ENCODE peak calls at places on chromosomes 11 and 22, in seven cellular contexts. J, A, Q, Z, M, N and K are unnamed samples. For H3K9me3, the result is how much of the 10 kb centered on the place peaks cover.

GRCh38 chr11:19931768-19932369 is 219.2 kb downstream of the NAV2 start:
- DNase-seq in J (no peak), A (no peak), Q (no peak), Z (no peak), M (no peak), N (no peak), K (no peak)

GRCh38 chr11:44978961-44979331 is 28.3 kb upstream of the TP53I11 start:
- DNase-seq in J (no peak), A (no peak), Q (no peak), Z (no peak), M (no peak), N (peak), K (peak)

GRCh38 chr11:6258571-6258998 is 1.1 kb upstream of the CCKBR start:
- DNase-seq in J (no peak), A (no peak), Q (no peak), Z (no peak), M (no peak), N (no peak), K (no peak)

GRCh38 chr22:47552024-47552423 is 789.6 kb downstream of the TBC1D22A start:
- DNase-seq in J (no peak), A (no peak), Q (no peak), Z (no peak), M (no peak), N (no peak), K (no peak)

GRCh38 chr22:30420401-30421178 is 5.0 kb upstream of the MTFP1 start:
- DNase-seq in J (no peak), A (no peak), Q (no peak), Z (no peak), M (no peak), N (no peak), K (no peak)

GRCh38 chr22:27851974-27852713 is 50.6 kb upstream of the MN1 start:
- DNase-seq in J (no peak), A (no peak), Q (peak), Z (no peak), M (no peak), N (peak), K (no peak)

GRCh38 chr11:73760066-73760679 is 701 bp downstream of the RAB6A start:
- DNase-seq in J (no peak), A (no peak), Q (peak), Z (peak), M (peak), N (no peak), K (no peak)

GRCh38 chr22:37804886-37805857 is 2.6 kb upstream of the GCAT start:
- DNase-seq in J (peak), A (no peak), Q (peak), Z (peak), M (no peak), N (peak), K (no peak)

GRCh38 chr11:134845474-134846435 is 433.7 kb upstream of the B3GAT1 start:
- DNase-seq in J (no peak), A (no peak), Q (no peak), Z (peak), M (no peak), N (no peak), K (no peak)

GRCh38 chr11:30914143-30914762 is 328.1 kb upstream of the MPPED2 start:
- DNase-seq in J (peak), A (no peak), Q (peak), Z (peak), M (no peak), N (peak), K (no peak)

GRCh38 chr22:47169801-47170140 is 407.3 kb downstream of the TBC1D22A start:
- DNase-seq in J (no peak), A (no peak), Q (no peak), Z (no peak), M (no peak), N (no peak), K (no peak)

GRCh38 chr22:26555478-26555877 is 34.5 kb downstream of the TPST2 start:
- DNase-seq in J (no peak), A (no peak), Q (no peak), Z (no peak), M (no peak), N (no peak), K (no peak)

GRCh38 chr22:46556775-46557174 is 19.4 kb upstream of the CELSR1 start:
- DNase-seq in J (no peak), A (no peak), Q (no peak), Z (no peak), M (no peak), N (no peak), K (no peak)

GRCh38 chr11:100876826-100877545 is 189.9 kb downstream of the ARHGAP42 start:
- DNase-seq in J (no peak), A (no peak), Q (no peak), Z (no peak), M (no peak), N (no peak), K (no peak)

GRCh38 chr11:71562120-71562519 is 3.2 kb upstream of the KRTAP5-10 start:
- DNase-seq in J (peak), A (no peak), Q (no peak), Z (no peak), M (no peak), N (no peak), K (no peak)

GRCh38 chr11:119375629-119376196 is 5.8 kb downstream of the USP2 start:
- DNase-seq in J (no peak), A (no peak), Q (peak), Z (peak), M (peak), N (peak), K (no peak)

GRCh38 chr11:67502328-67502979 is 2.7 kb downstream of the PITPNM1 start:
- DNase-seq in J (no peak), A (no peak), Q (no peak), Z (no peak), M (no peak), N (no peak), K (no peak)

GRCh38 chr11:33970984-33971466 is 79.1 kb upstream of the LMO2 start:
- DNase-seq in J (peak), A (no peak), Q (peak), Z (peak), M (peak), N (peak), K (peak)

GRCh38 chr11:101035872-101036271 is 93.7 kb downstream of the PGR start:
- DNase-seq in J (no peak), A (no peak), Q (no peak), Z (no peak), M (no peak), N (no peak), K (no peak)

GRCh38 chr11:46642627-46643335 is 25.4 kb downstream of the ATG13 start:
- DNase-seq in J (no peak), A (no peak), Q (no peak), Z (no peak), M (peak), N (no peak), K (no peak)

GRCh38 chr22:44383071-44383575 is 70.4 kb upstream of the SHISAL1 start:
- DNase-seq in J (no peak), A (no peak), Q (no peak), Z (no peak), M (no peak), N (no peak), K (no peak)

GRCh38 chr11:119705362-119705761 is 23.6 kb downstream of the NECTIN1 start:
- DNase-seq in J (no peak), A (no peak), Q (no peak), Z (no peak), M (no peak), N (no peak), K (no peak)

GRCh38 chr11:10666976-10667892 is 26.3 kb downstream of the IRAG1 start:
- DNase-seq in J (no peak), A (no peak), Q (no peak), Z (no peak), M (no peak), N (no peak), K (no peak)

GRCh38 chr22:29716814-29717213 is 3.0 kb upstream of the CABP7 start:
- DNase-seq in J (peak), A (no peak), Q (no peak), Z (peak), M (peak), N (peak), K (no peak)

GRCh38 chr11:109729761-109730160 is 307.8 kb downstream of the C11orf87 start:
- DNase-seq in J (no peak), A (no peak), Q (no peak), Z (no peak), M (no peak), N (no peak), K (no peak)

GRCh38 chr11:113202431-113202830 is 112.0 kb upstream of the TTC12 start:
- DNase-seq in J (no peak), A (no peak), Q (no peak), Z (no peak), M (no peak), N (no peak), K (no peak)

GRCh38 chr11:105520706-105521345 is 89.0 kb upstream of the GRIA4 start:
- DNase-seq in J (no peak), A (no peak), Q (no peak), Z (no peak), M (no peak), N (no peak), K (no peak)

DNA sequence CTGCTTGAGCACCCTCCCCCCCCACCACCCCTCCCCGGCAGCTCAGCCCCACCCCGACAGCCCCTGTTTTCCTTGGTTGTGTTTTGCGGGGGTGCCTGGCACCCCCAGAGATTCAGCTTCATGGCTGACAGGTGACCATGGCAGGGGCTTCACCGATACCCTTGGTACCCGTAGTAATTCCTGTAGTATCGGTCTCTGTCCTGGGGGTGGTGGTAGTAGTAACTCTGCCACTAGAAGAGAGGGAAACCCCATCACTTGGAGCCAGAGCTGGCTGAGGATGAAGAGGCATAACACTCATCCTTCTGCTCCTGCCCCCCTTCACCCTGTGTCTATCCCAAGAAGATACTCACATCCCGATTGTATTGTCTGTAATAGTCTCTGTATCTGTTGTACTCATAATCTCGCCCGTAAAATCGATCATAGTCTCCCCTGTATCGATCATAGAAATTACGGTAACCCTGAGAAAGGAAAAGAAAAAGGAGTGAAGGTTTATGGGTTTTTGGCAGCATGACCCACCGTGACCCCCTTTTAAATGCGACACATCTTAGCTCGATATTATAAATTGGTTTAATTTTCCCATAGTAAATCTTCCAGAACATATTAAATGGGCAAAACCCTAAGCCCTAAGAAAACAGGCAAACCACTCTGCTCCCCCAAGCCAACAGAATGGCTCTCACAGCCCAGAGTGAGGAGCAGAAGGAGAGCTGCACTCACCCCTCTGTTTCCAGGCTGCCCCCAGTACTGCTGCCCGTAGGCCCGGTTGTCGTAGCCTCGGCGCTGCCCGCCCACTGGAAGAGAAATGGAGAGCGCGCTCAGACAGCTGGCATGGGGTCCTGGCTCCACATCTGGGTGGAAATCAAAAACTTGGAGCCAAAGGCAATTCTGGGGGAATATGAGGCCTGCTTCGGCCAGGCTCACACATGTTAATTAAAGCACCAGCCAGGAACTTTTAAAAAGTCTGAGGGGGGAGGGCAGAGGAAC is 8.0 kb downstream of the GNG3 start:
- DNase-seq in J (no peak), A (no peak), Q (peak), Z (no peak), M (no peak), N (no peak), K (no peak)
- TF ChIP-seq SIN3A in J (no peak), A (no peak), Q (no peak), Z (no peak), M (no peak), N (no peak), K (no peak)

DNA sequence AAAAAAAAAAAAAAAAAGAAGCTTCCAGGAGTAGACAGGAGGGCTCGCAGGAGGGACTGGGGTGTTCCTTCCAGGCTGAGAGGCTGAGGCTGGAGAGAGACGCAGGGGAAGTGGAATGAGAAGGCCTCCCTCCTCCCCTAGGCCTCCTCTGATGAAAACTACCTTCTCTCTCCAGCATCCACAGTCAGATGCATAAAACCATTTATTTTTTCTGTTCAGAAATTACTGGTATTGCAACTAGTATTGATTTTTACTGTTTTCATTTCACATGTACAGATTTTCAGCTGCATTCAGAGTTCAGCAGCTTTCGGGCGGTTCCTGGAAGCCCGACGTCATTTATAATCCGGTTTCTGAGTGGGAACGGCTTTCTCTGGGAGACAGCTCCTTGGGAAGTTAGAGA is 6.8 kb upstream of the NFAM1 start:
- DNase-seq in J (no peak), A (no peak), Q (no peak), Z (no peak), M (no peak), N (no peak), K (no peak)
- H3K4me3 ChIP-seq in J (no peak), A (peak), Q (no peak), Z (no peak), M (no peak), N (no peak), K (no peak)

GRCh38 chr22:48800886-48801607 is 1026.6 kb downstream of the BRD1 start:
- DNase-seq in J (no peak), A (no peak), Q (no peak), Z (no peak), M (no peak), N (no peak), K (no peak)
- H3K9me3 ChIP-seq in J (under half), A (under half), Q (under half), Z (under half), M (under half), N (under half), K (under half)

GRCh38 chr11:94751216-94751612 is 16.9 kb upstream of the AMOTL1 start:
- DNase-seq in J (no peak), A (no peak), Q (no peak), Z (no peak), M (no peak), N (no peak), K (no peak)

GRCh38 chr11:94749367-94749766 is 18.8 kb upstream of the AMOTL1 start:
- DNase-seq in J (no peak), A (no peak), Q (no peak), Z (no peak), M (no peak), N (no peak), K (no peak)

GRCh38 chr11:94750319-94751215 is 17.6 kb upstream of the AMOTL1 start:
- DNase-seq in J (no peak), A (no peak), Q (no peak), Z (no peak), M (no peak), N (no peak), K (no peak)

GRCh38 chr11:94746721-94747120 is 21.4 kb upstream of the AMOTL1 start:
- DNase-seq in J (no peak), A (no peak), Q (no peak), Z (no peak), M (no peak), N (no peak), K (no peak)

DNA sequence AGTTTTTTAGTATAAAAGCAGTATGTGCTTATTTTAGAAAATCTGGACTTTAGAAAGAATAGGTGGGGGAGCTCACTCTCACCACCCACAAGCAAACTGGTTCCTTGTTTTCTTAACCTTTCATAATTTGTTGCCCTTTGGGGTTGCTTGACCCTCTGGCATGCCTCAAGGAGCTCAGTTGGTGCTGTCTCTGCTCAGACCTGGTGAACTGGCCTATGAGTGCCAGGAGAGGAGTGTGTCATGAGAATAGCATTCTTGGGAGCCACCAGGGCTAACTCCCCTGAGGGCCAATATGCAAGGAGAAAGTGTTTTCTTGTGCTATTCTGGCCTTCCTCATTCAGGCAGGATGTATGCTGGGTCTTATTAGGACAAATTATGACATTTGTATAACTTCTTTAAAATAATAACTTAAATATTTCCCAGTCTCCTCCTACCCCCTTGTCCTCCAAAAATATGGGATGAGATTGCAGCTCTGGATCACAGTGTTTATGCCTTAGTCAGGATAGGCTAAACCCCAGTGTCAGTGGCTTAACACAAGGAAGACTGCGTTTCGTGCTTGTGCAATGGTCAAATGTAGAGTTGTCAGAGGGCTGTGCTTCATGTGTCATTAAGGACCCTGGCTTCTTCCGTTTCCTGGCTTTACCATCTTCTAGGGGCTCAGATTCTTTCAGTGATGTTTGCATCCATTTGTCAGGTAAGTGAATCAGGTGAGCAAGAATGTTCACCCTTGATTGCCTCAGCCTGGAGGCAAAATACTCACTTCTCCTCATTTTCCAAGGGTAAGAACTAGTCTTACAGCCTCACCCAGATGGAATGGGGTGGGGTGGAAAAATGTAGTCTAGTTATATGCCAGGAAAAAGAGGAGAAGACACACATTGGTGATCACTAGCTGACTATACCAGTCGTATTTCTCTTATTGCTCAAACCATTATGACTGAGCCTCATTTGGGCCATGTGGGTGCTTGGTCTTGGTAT is 20.7 kb upstream of the AMOTL1 start:
- DNase-seq in J (no peak), A (no peak), Q (no peak), Z (no peak), M (no peak), N (no peak), K (no peak)
- TF ChIP-seq SIN3A in J (no peak), A (no peak), Q (no peak), Z (no peak), M (no peak), N (no peak), K (no peak)

GRCh38 chr11:130428271-130428670 is at the start of gene ADAMTS8:
- DNase-seq in J (no peak), A (no peak), Q (peak), Z (peak), M (no peak), N (no peak), K (no peak)
- H3K4me3 ChIP-seq in J (no peak), A (no peak), Q (peak), Z (peak), M (no peak), N (peak), K (peak)

GRCh38 chr11:40877256-40877655 is 582.2 kb downstream of the LRRC4C start:
- DNase-seq in J (no peak), A (no peak), Q (no peak), Z (no peak), M (no peak), N (peak), K (no peak)

GRCh38 chr11:40882301-40882700 is 577.2 kb downstream of the LRRC4C start:
- DNase-seq in J (no peak), A (no peak), Q (no peak), Z (no peak), M (no peak), N (no peak), K (no peak)

GRCh38 chr11:40879911-40880310 is 579.5 kb downstream of the LRRC4C start:
- DNase-seq in J (no peak), A (no peak), Q (no peak), Z (no peak), M (no peak), N (no peak), K (no peak)

DNA sequence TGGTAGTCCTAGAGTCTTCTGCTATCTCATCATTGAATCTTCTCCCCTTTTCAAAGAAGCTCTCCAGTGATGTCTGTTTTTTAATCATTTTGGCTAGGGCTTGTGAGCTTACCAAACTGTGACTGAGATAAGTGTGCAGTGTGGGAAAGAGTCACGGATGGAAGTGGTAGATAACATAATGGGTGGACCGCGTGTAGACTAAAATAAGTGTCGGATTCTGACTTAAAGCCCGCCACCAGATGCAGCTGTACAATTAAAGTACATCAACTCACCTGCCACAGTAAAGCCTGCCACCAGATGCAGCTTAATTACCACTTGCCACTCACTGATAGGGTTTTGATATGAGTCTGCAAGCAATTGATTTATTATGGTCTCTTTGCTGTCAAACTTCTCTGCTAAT is 581.5 kb downstream of the LRRC4C start:
- DNase-seq in J (no peak), A (no peak), Q (no peak), Z (no peak), M (no peak), N (no peak), K (no peak)
- H3K9me3 ChIP-seq in J (under half), A (under half), Q (under half), Z (under half), M (under half), N (under half), K (under half)

DNA sequence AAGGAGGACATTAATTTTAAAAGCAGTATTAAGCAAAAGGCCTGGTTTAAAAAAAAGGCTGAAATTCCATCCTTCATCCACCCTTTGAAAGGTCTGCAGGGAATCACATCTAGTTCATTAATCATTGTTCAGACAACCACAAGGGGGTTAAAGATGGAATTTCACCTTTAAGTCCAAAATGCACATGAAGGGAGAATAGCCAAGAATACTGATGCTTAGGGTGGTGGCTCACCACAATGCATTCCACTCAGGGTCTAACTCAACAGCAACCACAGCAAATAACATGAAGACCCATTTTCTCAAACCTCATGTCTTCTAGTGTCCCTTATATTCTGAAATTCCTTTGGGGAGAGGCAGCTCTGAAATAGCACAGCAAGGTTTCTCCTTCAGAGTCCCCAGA is 256.8 kb downstream of the CADM1 start:
- DNase-seq in J (no peak), A (no peak), Q (no peak), Z (no peak), M (no peak), N (peak), K (no peak)
- TF ChIP-seq SIN3A in J (no peak), A (no peak), Q (no peak), Z (no peak), M (no peak), N (no peak), K (no peak)

GRCh38 chr11:17013548-17014320 is 480 bp downstream of the PLEKHA7 start:
- DNase-seq in J (no peak), A (no peak), Q (peak), Z (peak), M (no peak), N (peak), K (no peak)
- H3K4me3 ChIP-seq in J (peak), A (peak), Q (peak), Z (peak), M (no peak), N (peak), K (peak)